ENCODE peak calls at places on chromosomes 1 and 21, in five cellular contexts. U is GM18507, K is GM20000, I is NCI-H2081, Y is NCI-H1694. Q is an unnamed sample.

GRCh38 chr1:241406421-241406820 is 49.4 kb upstream of the RGS7 start:
- DNase-seq in U (no peak), K (no peak), I (no peak), Y (no peak), Q (no peak)

GRCh38 chr1:43957407-43958040 is 10.8 kb downstream of the IPO13 start:
- DNase-seq in U (no peak), K (no peak), I (no peak), Y (no peak), Q (no peak)

GRCh38 chr1:47940779-47941178 is 56.4 kb downstream of the TRABD2B start:
- DNase-seq in U (no peak), K (no peak), I (no peak), Y (no peak), Q (no peak)

GRCh38 chr1:93591833-93592635 is 89.6 kb downstream of the BCAR3 start:
- DNase-seq in U (peak), K (peak), I (peak), Y (peak), Q (peak)

GRCh38 chr21:42819861-42820512 is 59.4 kb downstream of the WDR4 start:
- DNase-seq in U (no peak), K (no peak), I (no peak), Y (no peak), Q (no peak)

GRCh38 chr1:235160395-235160964 is 570 bp downstream of the RBM34 start:
- DNase-seq in U (no peak), K (peak), I (peak), Y (no peak), Q (peak)

GRCh38 chr1:56868761-56869160 is 14.2 kb downstream of the C8A start:
- DNase-seq in U (no peak), K (no peak), I (no peak), Y (no peak), Q (no peak)

GRCh38 chr1:11044849-11045427 is 2.1 kb downstream of the MASP2 start:
- DNase-seq in U (no peak), K (no peak), I (no peak), Y (no peak), Q (no peak)

GRCh38 chr21:43865471-43866181 is 603 bp downstream of the AGPAT3 start:
- DNase-seq in U (peak), K (peak), I (no peak), Y (no peak), Q (peak)

GRCh38 chr1:8218351-8219092 is 99.4 kb upstream of the SLC45A1 start:
- DNase-seq in U (no peak), K (no peak), I (no peak), Y (no peak), Q (no peak)

GRCh38 chr1:185352067-185352466 is 35.0 kb upstream of the IVNS1ABP start:
- DNase-seq in U (no peak), K (no peak), I (peak), Y (peak), Q (no peak)

GRCh38 chr21:36698160-36699025 is 522 bp upstream of the SIM2 start:
- DNase-seq in U (no peak), K (peak), I (no peak), Y (no peak), Q (no peak)

GRCh38 chr1:182107218-182107617 is 45.7 kb upstream of the ZNF648 start:
- DNase-seq in U (no peak), K (no peak), I (no peak), Y (no peak), Q (no peak)

GRCh38 chr1:210883821-210884220 is 250.1 kb downstream of the KCNH1 start:
- DNase-seq in U (no peak), K (no peak), I (no peak), Y (no peak), Q (no peak)

GRCh38 chr1:180040034-180040433 is 85.4 kb downstream of the CEP350 start:
- DNase-seq in U (no peak), K (no peak), I (no peak), Y (no peak), Q (no peak)

GRCh38 chr1:158098256-158098655 is 82.4 kb upstream of the CD1D start:
- DNase-seq in U (no peak), K (no peak), I (no peak), Y (no peak), Q (no peak)

GRCh38 chr1:118364882-118365281 is 179.9 kb upstream of the SPAG17 start:
- DNase-seq in U (no peak), K (no peak), I (no peak), Y (no peak), Q (no peak)

GRCh38 chr1:18890704-18891103 is 11.7 kb downstream of the ALDH4A1 start:
- DNase-seq in U (no peak), K (no peak), I (no peak), Y (no peak), Q (no peak)

GRCh38 chr1:157030728-157031127 is 14.8 kb downstream of the ARHGEF11 start:
- DNase-seq in U (no peak), K (no peak), I (no peak), Y (no peak), Q (no peak)

GRCh38 chr21:41777934-41778815 is 11.3 kb upstream of the RIPK4 start:
- DNase-seq in U (no peak), K (no peak), I (no peak), Y (peak), Q (no peak)

GRCh38 chr1:151988405-151988851 is 5.2 kb downstream of the S100A10 start:
- DNase-seq in U (no peak), K (no peak), I (no peak), Y (no peak), Q (no peak)

GRCh38 chr1:161273402-161273801 is 14.9 kb downstream of the PCP4L1 start:
- DNase-seq in U (no peak), K (no peak), I (no peak), Y (no peak), Q (no peak)

GRCh38 chr1:60865146-60865545 is 217.2 kb upstream of the NFIA start:
- DNase-seq in U (no peak), K (no peak), I (no peak), Y (peak), Q (no peak)

GRCh38 chr1:38084700-38085099 is 38.1 kb upstream of the POU3F1 start:
- DNase-seq in U (no peak), K (no peak), I (peak), Y (peak), Q (no peak)

GRCh38 chr1:111705841-111706240 is 33.4 kb downstream of the INKA2 start:
- DNase-seq in U (no peak), K (no peak), I (no peak), Y (no peak), Q (no peak)

GRCh38 chr1:109630081-109630880 is 10.6 kb downstream of the AMPD2 start:
- DNase-seq in U (no peak), K (peak), I (no peak), Y (no peak), Q (no peak)

GRCh38 chr1:17572264-17572985 is 32.9 kb downstream of the ARHGEF10L start:
- DNase-seq in U (no peak), K (no peak), I (no peak), Y (no peak), Q (peak)

GRCh38 chr1:242827538-242827937 is 303.0 kb upstream of the PLD5 start:
- DNase-seq in U (no peak), K (no peak), I (no peak), Y (no peak), Q (no peak)

GRCh38 chr1:106480629-106481028 is 575.8 kb upstream of the PRMT6 start:
- DNase-seq in U (no peak), K (no peak), I (peak), Y (no peak), Q (no peak)

GRCh38 chr1:37634554-37635308 is at the start of gene RSPO1:
- DNase-seq in U (no peak), K (peak), I (no peak), Y (no peak), Q (no peak)

GRCh38 chr1:218953448-218953847 is 220.2 kb upstream of the LYPLAL1 start:
- DNase-seq in U (no peak), K (no peak), I (no peak), Y (no peak), Q (no peak)